ENCODE peak calls at places on chromosome 5, in ten cellular contexts. C, H, Y, W, O, P, D, U, E and N are unnamed samples.

GRCh38 chr5:14968796-14969195 is 97.2 kb upstream of the ANKH start:
- DNase-seq in C (no peak), H (no peak), Y (no peak), W (no peak), O (no peak), P (no peak), D (no peak), U (no peak), E (no peak), N (no peak)

GRCh38 chr5:142551242-142552067 is 134.4 kb downstream of the FGF1 start:
- DNase-seq in C (no peak), H (no peak), Y (no peak), W (peak), O (no peak), P (no peak), D (no peak), U (no peak), E (no peak), N (peak)

GRCh38 chr5:107383414-107383813 is 287.3 kb downstream of the EFNA5 start:
- DNase-seq in C (no peak), H (no peak), Y (no peak), W (no peak), O (no peak), P (no peak), D (no peak), U (no peak), E (no peak), N (no peak)

GRCh38 chr5:9681706-9682105 is 51.6 kb upstream of the TAS2R1 start:
- DNase-seq in C (no peak), H (no peak), Y (no peak), W (no peak), O (no peak), P (no peak), D (no peak), U (no peak), E (no peak), N (no peak)

GRCh38 chr5:59711316-59711715 is 182.2 kb downstream of the PDE4D start:
- DNase-seq in C (no peak), H (no peak), Y (no peak), W (no peak), O (no peak), P (no peak), D (no peak), U (no peak), E (no peak), N (no peak)

GRCh38 chr5:122362361-122362760 is 50.3 kb downstream of the SNCAIP start:
- DNase-seq in C (no peak), H (no peak), Y (no peak), W (no peak), O (no peak), P (no peak), D (no peak), U (no peak), E (no peak), N (no peak)

GRCh38 chr5:59361454-59361853 is 532.1 kb downstream of the PDE4D start:
- DNase-seq in C (no peak), H (no peak), Y (no peak), W (no peak), O (no peak), P (no peak), D (no peak), U (no peak), E (no peak), N (no peak)

GRCh38 chr5:96259211-96259772 is 173.8 kb downstream of the PCSK1 start:
- DNase-seq in C (no peak), H (no peak), Y (no peak), W (no peak), O (no peak), P (no peak), D (no peak), U (no peak), E (no peak), N (no peak)

GRCh38 chr5:119285070-119285916 is 70.5 kb upstream of the TNFAIP8 start:
- DNase-seq in C (no peak), H (no peak), Y (no peak), W (no peak), O (no peak), P (no peak), D (no peak), U (no peak), E (no peak), N (no peak)

GRCh38 chr5:97171703-97172102 is 11.3 kb downstream of the RIOK2 start:
- DNase-seq in C (peak), H (no peak), Y (no peak), W (no peak), O (no peak), P (no peak), D (no peak), U (no peak), E (no peak), N (no peak)

GRCh38 chr5:176413255-176413565 is 3.1 kb downstream of the CLTB start:
- DNase-seq in C (no peak), H (peak), Y (no peak), W (no peak), O (no peak), P (peak), D (no peak), U (no peak), E (peak), N (no peak)

GRCh38 chr5:134567651-134568338 is 42.3 kb downstream of the JADE2 start:
- DNase-seq in C (no peak), H (no peak), Y (no peak), W (no peak), O (no peak), P (peak), D (no peak), U (no peak), E (peak), N (peak)

GRCh38 chr5:40233268-40233667 is 446.4 kb upstream of the PTGER4 start:
- DNase-seq in C (no peak), H (no peak), Y (no peak), W (no peak), O (no peak), P (no peak), D (no peak), U (no peak), E (no peak), N (no peak)

GRCh38 chr5:116947691-116948528 is 373.3 kb upstream of the SEMA6A start:
- DNase-seq in C (peak), H (peak), Y (peak), W (peak), O (peak), P (no peak), D (peak), U (peak), E (peak), N (no peak)

GRCh38 chr5:176350416-176350815 is 11.1 kb downstream of the KIAA1191 start:
- DNase-seq in C (no peak), H (peak), Y (no peak), W (no peak), O (no peak), P (no peak), D (no peak), U (no peak), E (no peak), N (no peak)

GRCh38 chr5:67014957-67015400 is 181.6 kb downstream of the CD180 start:
- DNase-seq in C (no peak), H (no peak), Y (no peak), W (no peak), O (no peak), P (no peak), D (no peak), U (no peak), E (no peak), N (no peak)

GRCh38 chr5:126972062-126972895 is 58.1 kb downstream of the MARCHF3 start:
- DNase-seq in C (peak), H (no peak), Y (peak), W (no peak), O (no peak), P (no peak), D (peak), U (peak), E (no peak), N (no peak)

GRCh38 chr5:149999359-149999758 is 1.1 kb downstream of the TIGD6 start:
- DNase-seq in C (no peak), H (no peak), Y (no peak), W (no peak), O (no peak), P (no peak), D (no peak), U (no peak), E (no peak), N (no peak)

GRCh38 chr5:14123974-14124482 is 19.1 kb upstream of the TRIO start:
- DNase-seq in C (no peak), H (no peak), Y (no peak), W (no peak), O (no peak), P (no peak), D (no peak), U (no peak), E (no peak), N (no peak)

GRCh38 chr5:171418316-171418981 is 998 bp upstream of the FGF18 start:
- DNase-seq in C (peak), H (peak), Y (peak), W (peak), O (peak), P (peak), D (peak), U (peak), E (peak), N (peak)

GRCh38 chr5:26023361-26023760 is 1015.0 kb downstream of the CDH9 start:
- DNase-seq in C (no peak), H (no peak), Y (no peak), W (no peak), O (no peak), P (no peak), D (no peak), U (no peak), E (no peak), N (no peak)

GRCh38 chr5:159933531-159934485 is 17.5 kb downstream of the ADRA1B start:
- DNase-seq in C (no peak), H (no peak), Y (no peak), W (no peak), O (no peak), P (no peak), D (no peak), U (no peak), E (no peak), N (no peak)

GRCh38 chr5:157476699-157477408 is 16.8 kb downstream of the NIPAL4 start:
- DNase-seq in C (peak), H (no peak), Y (no peak), W (peak), O (no peak), P (no peak), D (peak), U (peak), E (no peak), N (peak)

GRCh38 chr5:135308245-135308644 is 90.8 kb downstream of the MACROH2A1 start:
- DNase-seq in C (no peak), H (no peak), Y (peak), W (no peak), O (no peak), P (no peak), D (no peak), U (no peak), E (no peak), N (no peak)

GRCh38 chr5:72285425-72285821 is 34.6 kb downstream of the MRPS27 start:
- DNase-seq in C (no peak), H (no peak), Y (no peak), W (no peak), O (no peak), P (no peak), D (no peak), U (no peak), E (no peak), N (no peak)

GRCh38 chr5:130045334-130045733 is 141.1 kb downstream of the CHSY3 start:
- DNase-seq in C (no peak), H (no peak), Y (no peak), W (no peak), O (no peak), P (no peak), D (no peak), U (no peak), E (no peak), N (no peak)

GRCh38 chr5:96747718-96748117 is 60.0 kb downstream of the ERAP1 start:
- DNase-seq in C (no peak), H (no peak), Y (no peak), W (no peak), O (no peak), P (no peak), D (no peak), U (no peak), E (no peak), N (no peak)

GRCh38 chr5:66710557-66710956 is 114.4 kb downstream of the MAST4 start:
- DNase-seq in C (no peak), H (no peak), Y (no peak), W (no peak), O (no peak), P (no peak), D (no peak), U (no peak), E (no peak), N (no peak)

GRCh38 chr5:23208959-23209431 is 298.4 kb upstream of the PRDM9 start:
- DNase-seq in C (peak), H (no peak), Y (no peak), W (peak), O (no peak), P (no peak), D (peak), U (no peak), E (no peak), N (no peak)

GRCh38 chr5:132459983-132460834 is 30.4 kb downstream of the IRF1 start:
- DNase-seq in C (peak), H (no peak), Y (peak), W (no peak), O (no peak), P (peak), D (no peak), U (no peak), E (peak), N (peak)

GRCh38 chr5:16857635-16858034 is 78.5 kb downstream of the MYO10 start:
- DNase-seq in C (no peak), H (no peak), Y (no peak), W (no peak), O (no peak), P (no peak), D (no peak), U (no peak), E (no peak), N (no peak)